ENCODE peak calls at places on chromosome 10, in nine cellular contexts. X is stomach, J is prostate gland, A is upper lobe of left lung, H is HCT116, Q is suprapubic skin, Y is Panc1, E is HL-60, D is esophagus muscularis mucosa. L is an unnamed sample.

GRCh38 chr10:68194290-68194689 is 37.6 kb downstream of the ATOH7 start:
- DNase-seq in X (no peak), J (no peak), A (no peak), H (no peak), Q (no peak), Y (no peak), E (no peak), D (no peak), L (no peak)

GRCh38 chr10:24318517-24318916 is 109.6 kb downstream of the KIAA1217 start:
- DNase-seq in X (no peak), J (no peak), A (no peak), H (no peak), Q (no peak), Y (no peak), E (no peak), D (no peak), L (no peak)

GRCh38 chr10:86341361-86341811 is 25.2 kb downstream of the GRID1 start:
- DNase-seq in X (no peak), J (no peak), A (no peak), H (no peak), Q (no peak), Y (no peak), E (no peak), D (no peak), L (no peak)

GRCh38 chr10:104300736-104301292 is 31.8 kb downstream of the GSTO2 start:
- DNase-seq in X (peak; percentile 72), J (peak; percentile 80), A (peak; percentile 36), H (no peak), Q (no peak), Y (no peak), E (no peak), D (no peak), L (no peak)

GRCh38 chr10:34475222-34475621 is 339.9 kb downstream of the PARD3 start:
- DNase-seq in X (no peak), J (no peak), A (no peak), H (no peak), Q (no peak), Y (no peak), E (no peak), D (no peak), L (no peak)

GRCh38 chr10:19699299-19699698 is 116.9 kb upstream of the PLXDC2 start:
- DNase-seq in X (no peak), J (no peak), A (no peak), H (no peak), Q (no peak), Y (no peak), E (no peak), D (no peak), L (no peak)

GRCh38 chr10:95610727-95611126 is 45.8 kb downstream of the ALDH18A1 start:
- DNase-seq in X (no peak), J (no peak), A (no peak), H (no peak), Q (no peak), Y (no peak), E (no peak), D (no peak), L (no peak)

GRCh38 chr10:88979153-88979562 is 11.4 kb upstream of the FAS start:
- DNase-seq in X (no peak), J (peak; percentile 28), A (peak; percentile 8), H (no peak), Q (no peak), Y (no peak), E (no peak), D (no peak), L (no peak)

DNA sequence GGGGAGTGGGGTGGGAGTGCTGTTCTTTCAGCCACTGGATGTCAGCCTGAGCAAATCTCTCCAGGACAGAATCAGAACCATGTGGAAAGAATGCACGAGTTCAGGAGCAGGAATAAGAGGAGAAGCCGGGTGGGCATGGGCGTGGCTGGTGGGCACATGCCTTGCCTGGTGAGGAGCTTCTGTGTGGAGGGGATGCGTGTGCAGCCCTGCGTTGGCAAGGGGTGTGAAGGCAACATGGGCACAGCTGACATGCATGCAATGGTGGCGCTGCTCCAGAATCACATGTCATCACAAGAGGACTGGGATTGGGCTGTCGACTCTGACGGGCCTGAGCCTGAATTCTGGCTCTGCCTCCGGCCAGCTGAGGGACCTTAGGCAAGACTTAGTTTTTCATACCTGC is 162.1 kb downstream of the ADAM12 start:
- DNase-seq in X (no peak), J (no peak), A (peak; percentile 16), H (no peak), Q (no peak), Y (no peak), E (no peak), D (peak; percentile 90), L (no peak)
- TF ChIP-seq POLR2AphosphoS5 in X (no peak), J (no peak), A (no peak), H (no peak), Q (no peak), Y (no peak), E (no peak), D (no peak), L (no peak)

DNA sequence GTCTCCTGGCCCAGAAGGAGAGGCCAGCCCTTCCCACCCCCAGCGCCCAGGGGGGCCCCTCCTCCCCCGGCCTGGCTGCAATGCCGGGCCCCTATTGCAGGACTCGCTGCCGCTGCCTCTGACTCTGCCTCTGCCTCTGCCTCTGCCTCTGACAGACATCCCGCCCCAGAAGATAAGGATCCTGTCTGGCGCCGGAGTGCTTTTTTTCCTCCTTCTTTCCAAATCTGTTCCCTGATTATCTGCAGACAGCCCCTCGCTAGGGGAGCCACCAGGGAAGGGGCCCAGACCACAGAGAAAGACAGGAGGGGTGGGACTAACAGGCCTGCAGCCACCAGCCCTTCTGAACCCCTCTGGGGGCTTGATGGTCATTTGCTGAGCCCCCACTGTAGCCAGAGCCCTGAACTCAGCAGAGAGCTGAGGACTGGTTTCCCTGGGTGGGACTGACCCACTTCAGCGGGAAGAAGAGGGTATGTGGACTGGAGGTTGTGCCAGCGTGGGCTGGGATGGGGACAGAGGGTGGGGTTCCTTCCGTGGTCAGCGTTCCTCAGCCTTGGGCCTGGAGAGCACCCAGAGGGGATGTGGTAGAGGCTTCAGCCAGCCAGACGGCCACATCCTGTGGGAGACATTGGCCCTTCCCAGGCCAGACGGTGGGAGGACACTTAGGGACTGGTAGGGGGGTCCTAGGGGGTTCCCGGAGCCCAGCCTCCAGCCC is 22.8 kb downstream of the UNC5B start:
- DNase-seq in X (no peak), J (no peak), A (peak; percentile 82), H (no peak), Q (peak; percentile 70), Y (no peak), E (no peak), D (no peak), L (no peak)
- H3K4me3 ChIP-seq in X (no peak overlapping the region), J (no peak overlapping the region), A (peak overlapping the region; percentile 13), H (no peak overlapping the region), Q (no peak overlapping the region), Y (no peak overlapping the region), E (no peak overlapping the region), D (no peak overlapping the region), L (peak overlapping the region; percentile 33)

DNA sequence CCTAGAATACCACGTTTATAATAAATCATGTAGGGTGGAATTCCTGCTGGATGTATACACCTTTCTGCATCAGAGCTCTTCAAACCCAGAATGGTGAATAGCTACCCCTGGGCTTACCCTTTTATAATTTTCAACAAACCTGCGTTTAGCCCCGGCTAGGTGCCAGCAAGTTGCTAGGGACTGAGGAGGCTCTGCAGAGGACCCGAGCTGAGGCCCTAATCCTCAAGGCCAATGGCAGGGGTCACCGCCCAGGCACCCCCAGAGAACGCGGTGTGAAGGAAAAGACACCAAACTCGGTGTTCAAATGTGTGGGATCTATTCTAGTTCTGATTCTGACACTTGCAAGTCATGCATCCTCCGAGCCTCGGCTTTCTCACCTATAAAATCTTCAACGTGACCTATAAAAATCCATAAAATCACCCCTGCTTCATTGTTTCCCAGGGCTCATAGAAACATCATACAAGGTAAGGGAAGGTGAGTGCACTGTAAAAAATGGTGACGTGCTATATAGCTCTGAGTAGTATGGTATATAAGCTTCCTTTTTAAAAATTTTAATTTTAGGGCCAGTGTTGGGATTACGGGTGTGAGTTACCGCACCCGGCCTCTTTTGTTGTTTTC is 2.5 kb upstream of the ANXA11 start:
- DNase-seq in X (no peak), J (no peak), A (no peak), H (no peak), Q (no peak), Y (peak; percentile 42), E (no peak), D (no peak), L (no peak)
- TF ChIP-seq POLR2AphosphoS5 in X (no peak), J (no peak), A (no peak), H (no peak), Q (no peak), Y (no peak), E (no peak), D (no peak), L (no peak)

GRCh38 chr10:116281780-116282179 is 8.8 kb upstream of the GFRA1 start:
- DNase-seq in X (no peak), J (no peak), A (no peak), H (no peak), Q (no peak), Y (no peak), E (no peak), D (peak; percentile 77), L (no peak)
- H3K4me3 ChIP-seq in X (no peak overlapping the region), J (no peak overlapping the region), A (no peak overlapping the region), H (no peak overlapping the region), Q (no peak overlapping the region), Y (no peak overlapping the region), E (no peak overlapping the region), D (no peak overlapping the region), L (no peak overlapping the region)

GRCh38 chr10:22552888-22553378 is 161.4 kb downstream of the PIP4K2A start:
- DNase-seq in X (no peak), J (peak; percentile 11), A (no peak), H (no peak), Q (no peak), Y (no peak), E (no peak), D (no peak), L (no peak)

GRCh38 chr10:22551966-22552365 is 162.4 kb downstream of the PIP4K2A start:
- DNase-seq in X (no peak), J (no peak), A (no peak), H (no peak), Q (no peak), Y (no peak), E (no peak), D (no peak), L (no peak)

GRCh38 chr10:22553452-22553995 is 160.9 kb downstream of the PIP4K2A start:
- DNase-seq in X (no peak), J (no peak), A (no peak), H (no peak), Q (no peak), Y (no peak), E (no peak), D (no peak), L (no peak)

GRCh38 chr10:22556774-22557173 is 157.6 kb downstream of the PIP4K2A start:
- DNase-seq in X (no peak), J (no peak), A (no peak), H (no peak), Q (no peak), Y (no peak), E (no peak), D (no peak), L (no peak)

GRCh38 chr10:22554481-22555182 is 159.7 kb downstream of the PIP4K2A start:
- DNase-seq in X (peak; percentile 76), J (peak; percentile 54), A (peak; percentile 73), H (no peak), Q (no peak), Y (no peak), E (no peak), D (peak; percentile 93), L (no peak)
- TF ChIP-seq POLR2AphosphoS5 in X (peak; percentile 67), J (no peak), A (no peak), H (no peak), Q (no peak), Y (no peak), E (no peak), D (peak; percentile 54), L (no peak)

L was measured in SK-N-MC.